ENCODE peak calls at places on chromosome 17, in nine cellular contexts. F, A, N, L, Z, E, J, W and O are unnamed samples.

GRCh38 chr17:41785091-41785875 is 1.2 kb downstream of the JUP start:
- DNase-seq in J (peak; percentile 31), Z (peak; percentile 80), L (no peak), N (peak; percentile 97), E (peak; percentile 88), W (peak; percentile 59), F (peak; percentile 36), A (no peak), O (no peak)

GRCh38 chr17:79192503-79193500 is 118.2 kb downstream of the ENGASE start:
- DNase-seq in E (peak; percentile 80), A (peak; percentile 49), L (peak; percentile 12), N (peak; percentile 89), W (no peak), Z (peak; percentile 91), F (peak; percentile 65), J (no peak), O (peak; percentile 70)

GRCh38 chr17:68509151-68510057 is 2.8 kb upstream of the PRKAR1A start:
- DNase-seq in E (no peak), W (no peak), L (no peak), N (no peak), F (no peak), J (no peak), Z (no peak), A (peak; percentile 18), O (peak; percentile 59)

GRCh38 chr17:48213797-48214196 is 106.2 kb downstream of the SNX11 start:
- DNase-seq in J (no peak), A (no peak), Z (no peak), F (no peak), N (no peak), W (no peak), E (no peak), L (no peak), O (no peak)

GRCh38 chr17:51257150-51258081 is 2.4 kb downstream of the MBTD1 start:
- DNase-seq in J (no peak), L (peak; percentile 31), W (no peak), N (no peak), F (no peak), A (no peak), Z (no peak), E (no peak), O (no peak)

GRCh38 chr17:73257516-73257915 is 4.2 kb downstream of the CPSF4L start:
- DNase-seq in A (no peak), E (no peak), J (no peak), W (no peak), L (no peak), N (no peak), Z (no peak), F (no peak), O (no peak)

GRCh38 chr17:82884923-82885322 is 45.1 kb upstream of the ZNF750 start:
- DNase-seq in A (peak; percentile 91), W (no peak), F (no peak), N (no peak), J (no peak), E (no peak), L (no peak), Z (no peak), O (no peak)

GRCh38 chr17:16068323-16068722 is 68.7 kb downstream of the TTC19 start:
- DNase-seq in N (no peak), E (no peak), L (peak; percentile 28), A (no peak), J (no peak), W (no peak), Z (no peak), F (no peak), O (no peak)

GRCh38 chr17:1959871-1960569 is 65.1 kb downstream of the RTN4RL1 start:
- DNase-seq in F (no peak), L (peak; percentile 27), N (no peak), A (no peak), W (no peak), J (no peak), Z (no peak), E (peak; percentile 53), O (no peak)

GRCh38 chr17:57408064-57408811 is 151.9 kb downstream of the MSI2 start:
- DNase-seq in F (no peak), L (no peak), Z (no peak), J (no peak), N (peak; percentile 71), A (peak; percentile 83), E (peak; percentile 61), W (peak; percentile 66), O (no peak)

GRCh38 chr17:70261170-70261569 is 91.8 kb downstream of the KCNJ2 start:
- DNase-seq in W (no peak), Z (no peak), J (no peak), E (no peak), A (no peak), F (no peak), L (no peak), N (no peak), O (no peak)

GRCh38 chr17:59826741-59827453 is 65.8 kb downstream of the TUBD1 start:
- DNase-seq in A (no peak), Z (no peak), W (no peak), L (no peak), F (no peak), N (no peak), J (no peak), E (no peak), O (no peak)

GRCh38 chr17:15447928-15448579 is 19.4 kb downstream of the CDRT4 start:
- DNase-seq in J (no peak), A (no peak), F (no peak), N (no peak), Z (no peak), L (no peak), E (no peak), W (no peak), O (no peak)

GRCh38 chr17:49903523-49903922 is 55.7 kb upstream of the TAC4 start:
- DNase-seq in J (no peak), N (no peak), F (no peak), L (no peak), A (no peak), W (no peak), E (no peak), Z (no peak), O (no peak)

GRCh38 chr17:63222655-63223054 is 223.5 kb downstream of the CYB561 start:
- DNase-seq in E (no peak), J (no peak), L (peak; percentile 13), Z (no peak), W (no peak), N (no peak), A (no peak), F (no peak), O (no peak)

GRCh38 chr17:45294506-45294905 is 22.3 kb downstream of the MAP3K14 start:
- DNase-seq in W (peak; percentile 93), J (peak; percentile 73), A (no peak), E (no peak), Z (no peak), N (no peak), F (no peak), L (peak; percentile 89), O (no peak)

GRCh38 chr17:759964-760363 is 7.9 kb upstream of the GEMIN4 start:
- DNase-seq in F (no peak), A (no peak), W (no peak), L (no peak), N (no peak), E (no peak), J (no peak), Z (no peak), O (no peak)

GRCh38 chr17:77838748-77839147 is 119.8 kb upstream of the TNRC6C start:
- DNase-seq in L (no peak), N (no peak), A (no peak), E (no peak), J (no peak), W (no peak), Z (no peak), F (no peak), O (no peak)

GRCh38 chr17:8628172-8628571 is 2.4 kb downstream of the MYH10 start:
- DNase-seq in Z (no peak), E (no peak), F (no peak), W (no peak), J (no peak), L (no peak), N (no peak), A (no peak), O (no peak)

GRCh38 chr17:20098314-20098713 is 89.2 kb downstream of the SPECC1 start:
- DNase-seq in A (no peak), F (no peak), J (no peak), W (no peak), L (no peak), Z (no peak), N (no peak), E (no peak), O (no peak)
- H3K27me3 ChIP-seq in A (peaks cover 8% of the 10 kb centered on the region), F (no peaks in the 10 kb centered on the region), J (no peaks in the 10 kb centered on the region), W (no peaks in the 10 kb centered on the region), L (peaks cover 9% of the 10 kb centered on the region), Z (no peaks in the 10 kb centered on the region), N (no peaks in the 10 kb centered on the region), E (peaks cover 15% of the 10 kb centered on the region), O (no peaks in the 10 kb centered on the region)

DNA sequence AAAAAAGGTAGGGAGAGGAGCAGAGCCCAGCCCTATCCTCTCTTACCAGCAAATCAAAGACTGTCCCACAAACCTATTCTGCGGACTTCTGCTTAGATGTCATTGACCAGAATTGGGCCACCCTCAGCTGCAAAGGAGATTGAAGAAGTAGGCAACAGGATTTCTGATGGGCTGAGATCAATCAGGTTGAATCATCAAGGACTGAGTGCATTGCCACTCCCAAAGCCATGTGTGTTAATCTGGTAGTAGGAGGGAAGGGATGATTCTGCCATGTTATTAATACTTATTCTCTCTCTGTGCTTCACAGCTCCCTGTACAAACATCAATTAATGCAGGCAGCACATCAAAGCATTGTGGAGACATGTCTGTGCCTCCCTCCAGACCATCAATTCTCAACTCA is 11.5 kb downstream of the LRRC3C start:
- DNase-seq in F (no peak), A (no peak), Z (no peak), E (no peak), L (no peak), N (no peak), J (no peak), W (no peak), O (no peak)
- H2AFZ ChIP-seq in F (no peak overlapping the region), A (no peak overlapping the region), Z (no peak overlapping the region), E (no peak overlapping the region), L (no peak overlapping the region), N (no peak overlapping the region), J (peak overlapping the region; percentile 32), W (no peak overlapping the region), O (peak overlapping the region; percentile 2)

DNA sequence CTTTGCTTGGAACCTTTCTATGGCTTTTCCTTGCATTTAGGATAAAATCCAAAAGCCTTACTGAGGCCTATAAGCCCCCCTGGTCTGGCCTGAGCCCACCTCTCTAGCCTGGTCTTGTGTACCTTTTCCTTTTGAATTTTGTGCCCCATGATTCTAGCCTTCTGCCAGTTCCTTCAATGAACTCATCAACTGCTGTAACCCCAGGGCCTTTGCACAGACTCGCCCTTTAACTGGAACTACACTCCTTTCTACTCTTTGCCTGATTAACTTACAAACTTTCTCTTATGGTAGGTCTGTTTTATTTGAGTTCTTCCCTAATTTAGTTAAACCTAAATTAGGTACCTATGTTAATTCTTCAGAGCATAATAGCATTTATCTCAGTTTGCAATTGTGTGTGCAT is 24.2 kb downstream of the GJD3 start:
- DNase-seq in F (no peak), L (no peak), Z (no peak), E (no peak), A (no peak), J (no peak), N (no peak), W (no peak), O (no peak)
- H3K27ac ChIP-seq in F (peak overlapping the region; percentile 91), L (peak overlapping the region; percentile 10), Z (no peak overlapping the region), E (peak overlapping the region; percentile 99), A (no peak overlapping the region), J (peak overlapping the region; percentile 73), N (no peak overlapping the region), W (peak overlapping the region; percentile 49), O (peak overlapping the region; percentile 66)

GRCh38 chr17:40564195-40564882 is 933 bp downstream of the CCR7 start:
- DNase-seq in L (no peak), A (no peak), W (no peak), N (peak; percentile 26), J (no peak), F (no peak), E (no peak), Z (no peak), O (no peak)
- H3K27me3 ChIP-seq in L (peaks cover 32% of the 10 kb centered on the region), A (no peaks in the 10 kb centered on the region), W (peaks cover 34% of the 10 kb centered on the region), N (no peaks in the 10 kb centered on the region), J (peaks cover 16% of the 10 kb centered on the region), F (peaks cover 16% of the 10 kb centered on the region), E (no peaks in the 10 kb centered on the region), Z (no peaks in the 10 kb centered on the region), O (peaks cover 6% of the 10 kb centered on the region)